ENCODE peak calls at places on chromosomes 7 and 10, in six cellular contexts. H is mesendoderm, I is neuronal stem cell, T is mesenchymal stem cell, A is trophoblast cell, E is H1. N is an unnamed sample.

GRCh38 chr10:22410846-22411245 is 65.5 kb downstream of the SPAG6 start:
- DNase-seq in T (no peak), E (no peak), A (no peak), H (no peak), I (no peak), N (no peak)

GRCh38 chr10:24901686-24902399 is 50.6 kb downstream of the PRTFDC1 start:
- DNase-seq in H (peak; percentile 19), T (peak; percentile 90), I (no peak), E (no peak), A (no peak), N (peak; percentile 98)

GRCh38 chr7:15764986-15765385 is 78.5 kb upstream of the MEOX2 start:
- DNase-seq in E (no peak), H (peak; percentile 42), I (no peak), T (no peak), A (peak; percentile 73), N (no peak)

GRCh38 chr7:115198143-115198542 is 276.2 kb downstream of the MDFIC start:
- DNase-seq in H (no peak), E (no peak), A (no peak), T (no peak), I (no peak), N (peak; percentile 74)

GRCh38 chr7:11539853-11540252 is 292.1 kb downstream of the THSD7A start:
- DNase-seq in I (no peak), T (no peak), A (no peak), H (no peak), E (no peak), N (no peak)

GRCh38 chr10:17649836-17650235 is 5.9 kb downstream of the STAM start:
- DNase-seq in H (no peak), T (no peak), E (no peak), A (no peak), I (no peak), N (peak; percentile 87)

GRCh38 chr10:118873738-118874105 is 119.0 kb upstream of the CACUL1 start:
- DNase-seq in A (peak; percentile 86), I (no peak), T (no peak), H (no peak), E (no peak), N (no peak)

GRCh38 chr10:132516771-132517725 is 20.5 kb upstream of the INPP5A start:
- DNase-seq in A (peak; percentile 80), H (peak; percentile 97), E (peak; percentile 82), T (peak; percentile 98), I (peak; percentile 51), N (peak; percentile 96)

GRCh38 chr7:95011156-95011928 is 103.9 kb downstream of the PPP1R9A start:
- DNase-seq in A (peak; percentile 13), E (no peak), I (no peak), H (no peak), T (peak; percentile 21), N (peak; percentile 21)

GRCh38 chr10:69269761-69270160 is 8.5 kb upstream of the HK1 start:
- DNase-seq in T (peak; percentile 46), A (peak; percentile 17), I (no peak), E (no peak), H (no peak), N (peak; percentile 17)

GRCh38 chr7:99788554-99788953 is 4.6 kb upstream of the CYP3A4 start:
- DNase-seq in T (no peak), H (no peak), E (no peak), A (no peak), I (no peak), N (no peak)

GRCh38 chr7:22669692-22670421 is 57.1 kb upstream of the IL6 start:
- DNase-seq in H (peak; percentile 63), T (no peak), A (no peak), E (no peak), I (no peak), N (no peak)

GRCh38 chr10:132700168-132701098 is 85.5 kb downstream of the NKX6-2 start:
- DNase-seq in T (peak; percentile 75), A (no peak), H (no peak), I (no peak), E (no peak), N (peak; percentile 58)

GRCh38 chr7:28581351-28581750 is 169.0 kb downstream of the CREB5 start:
- DNase-seq in E (no peak), T (no peak), I (no peak), H (no peak), A (no peak), N (no peak)

GRCh38 chr7:115097175-115097671 is 175.3 kb downstream of the MDFIC start:
- DNase-seq in T (peak; percentile 73), H (peak; percentile 64), I (no peak), A (no peak), E (no peak), N (peak; percentile 86)

GRCh38 chr10:49359349-49360231 is 36.3 kb downstream of the DRGX start:
- DNase-seq in A (no peak), I (no peak), E (peak; percentile 56), T (no peak), H (peak; percentile 96), N (peak; percentile 12)
- H3K18ac ChIP-seq in A (no peak overlapping the region), I (no peak overlapping the region), E (no peak overlapping the region), T (no peak overlapping the region), H (no peak overlapping the region), N (no peak overlapping the region)

DNA sequence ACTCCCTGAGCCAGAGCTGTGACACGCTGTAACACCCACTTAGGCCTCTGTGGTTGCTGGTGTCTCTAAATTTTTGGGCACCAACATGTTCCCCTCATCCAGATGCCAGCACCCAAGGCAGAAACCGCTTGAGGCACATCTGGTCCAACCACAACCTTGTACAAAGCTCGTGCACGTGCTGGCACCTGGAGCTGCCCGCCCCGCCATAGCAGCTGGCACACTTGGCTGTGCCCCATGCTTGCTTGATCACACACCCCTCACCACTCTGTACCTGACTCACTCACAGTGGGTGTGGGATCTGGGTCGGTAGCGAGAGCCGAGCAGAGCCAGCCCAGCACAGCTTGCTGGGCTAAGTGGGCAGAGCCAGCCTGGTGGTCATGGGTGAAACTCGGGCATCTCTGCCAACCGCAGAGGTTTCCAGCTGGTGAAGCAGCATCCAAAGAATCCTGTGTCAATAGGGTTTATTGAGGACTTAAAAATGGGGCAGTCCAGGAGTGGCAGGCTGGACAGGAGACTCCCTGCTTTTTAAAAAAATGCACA is 1210.4 kb downstream of the TYW1 start:
- DNase-seq in I (no peak), E (no peak), H (no peak), A (no peak), T (no peak), N (no peak)
- H3K18ac ChIP-seq in I (peak overlapping the region; percentile 25), E (no peak overlapping the region), H (no peak overlapping the region), A (no peak overlapping the region), T (no peak overlapping the region), N (no peak overlapping the region)

DNA sequence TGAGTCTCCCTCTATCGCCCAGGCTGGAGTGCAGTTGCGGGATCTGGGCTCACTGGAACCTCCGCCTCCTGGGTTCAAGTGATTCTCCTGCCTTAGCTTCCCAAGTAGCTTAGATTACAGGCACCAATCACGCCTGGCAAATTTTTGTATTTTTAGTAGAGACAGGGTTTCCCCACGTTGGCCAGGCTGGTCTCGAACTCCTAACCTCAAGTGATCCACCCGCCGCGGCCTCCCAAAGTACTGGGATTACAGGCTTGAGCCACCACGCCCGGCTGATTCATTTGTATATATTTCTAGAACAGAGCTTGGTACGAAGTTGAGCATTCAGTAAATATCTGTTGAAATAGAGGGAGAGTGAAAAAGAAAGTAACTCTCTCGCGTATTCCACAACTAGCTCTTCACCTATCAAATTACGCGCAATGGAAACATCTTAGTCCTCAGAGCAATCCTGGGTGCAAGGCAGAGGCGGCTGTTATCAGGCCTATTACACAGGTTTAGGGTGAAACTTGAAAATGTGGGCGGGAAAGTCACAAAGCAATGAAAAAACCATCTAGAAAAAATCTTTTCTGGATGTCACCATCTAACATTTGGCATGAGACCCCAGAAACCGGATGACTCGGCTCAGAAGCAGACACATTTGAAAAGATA is 707 bp upstream of the GHITM start:
- DNase-seq in H (no peak), E (no peak), I (no peak), T (peak; percentile 82), A (no peak), N (peak; percentile 22)
- H3K18ac ChIP-seq in H (no peak overlapping the region), E (no peak overlapping the region), I (no peak overlapping the region), T (no peak overlapping the region), A (no peak overlapping the region), N (peak overlapping the region; percentile 21)

GRCh38 chr7:111865430-111865829 is 303.1 kb upstream of the IMMP2L start:
- DNase-seq in H (no peak), E (no peak), T (no peak), I (no peak), A (no peak), N (no peak)
- H3K18ac ChIP-seq in H (no peak overlapping the region), E (no peak overlapping the region), T (no peak overlapping the region), I (no peak overlapping the region), A (no peak overlapping the region), N (no peak overlapping the region)